ENCODE peak calls at places on chromosomes 16 and 17, in nine cellular contexts. E, H, X, P, B, K, D, S and L are unnamed samples.

GRCh38 chr17:76444518-76445311 is 8.2 kb downstream of the UBE2O start:
- DNase-seq in E (peak), H (peak), X (no peak), P (no peak), B (no peak), K (no peak), D (peak), S (no peak), L (no peak)

GRCh38 chr17:28182559-28182958 is 136.4 kb upstream of the TMEM97 start:
- DNase-seq in E (no peak), H (no peak), X (no peak), P (no peak), B (no peak), K (no peak), D (no peak), S (no peak), L (no peak)

GRCh38 chr17:30997842-30998241 is 27.0 kb downstream of the RNF135 start:
- DNase-seq in E (no peak), H (no peak), X (no peak), P (no peak), B (no peak), K (no peak), D (no peak), S (no peak), L (no peak)

GRCh38 chr17:19017401-19017800 is 12.8 kb upstream of the FAM83G start:
- DNase-seq in E (no peak), H (no peak), X (no peak), P (no peak), B (no peak), K (no peak), D (no peak), S (peak), L (no peak)

GRCh38 chr17:66371561-66371960 is 69.1 kb downstream of the PRKCA start:
- DNase-seq in E (no peak), H (no peak), X (no peak), P (no peak), B (no peak), K (no peak), D (no peak), S (no peak), L (no peak)

GRCh38 chr17:32519769-32520701 is 33.2 kb downstream of the CDK5R1 start:
- DNase-seq in E (peak), H (peak), X (peak), P (no peak), B (peak), K (peak), D (peak), S (no peak), L (no peak)

GRCh38 chr17:21376835-21377690 is 906 bp downstream of the KCNJ12 start:
- DNase-seq in E (peak), H (peak), X (no peak), P (no peak), B (no peak), K (no peak), D (no peak), S (peak), L (no peak)

GRCh38 chr16:85641776-85642176 is 28.7 kb downstream of the GSE1 start:
- DNase-seq in E (peak), H (no peak), X (no peak), P (no peak), B (no peak), K (peak), D (no peak), S (peak), L (no peak)

GRCh38 chr17:50149425-50150353 is 788 bp downstream of the PPP1R9B start:
- DNase-seq in E (peak), H (peak), X (peak), P (no peak), B (no peak), K (peak), D (no peak), S (peak), L (peak)

GRCh38 chr17:80970044-80970761 is 21.4 kb upstream of the CHMP6 start:
- DNase-seq in E (peak), H (peak), X (no peak), P (no peak), B (peak), K (no peak), D (no peak), S (peak), L (no peak)

GRCh38 chr17:66347661-66348604 is 45.5 kb downstream of the PRKCA start:
- DNase-seq in E (peak), H (no peak), X (no peak), P (no peak), B (no peak), K (peak), D (no peak), S (no peak), L (no peak)

GRCh38 chr17:79677646-79678045 is 53.1 kb upstream of the ENPP7 start:
- DNase-seq in E (no peak), H (no peak), X (no peak), P (no peak), B (no peak), K (no peak), D (no peak), S (no peak), L (no peak)

GRCh38 chr17:43914451-43914850 is 7.1 kb upstream of the MPP2 start:
- DNase-seq in E (no peak), H (no peak), X (no peak), P (no peak), B (no peak), K (no peak), D (no peak), S (no peak), L (no peak)

GRCh38 chr16:77273-77806 is 685 bp upstream of the MPG start:
- DNase-seq in E (peak), H (peak), X (peak), P (no peak), B (peak), K (no peak), D (no peak), S (peak), L (no peak)

GRCh38 chr17:36611345-36612072 is 10.1 kb downstream of the MRM1 start:
- DNase-seq in E (no peak), H (no peak), X (no peak), P (peak), B (no peak), K (no peak), D (no peak), S (no peak), L (no peak)

GRCh38 chr17:61500287-61500686 is 48.1 kb downstream of the TBX4 start:
- DNase-seq in E (no peak), H (no peak), X (no peak), P (no peak), B (no peak), K (no peak), D (no peak), S (no peak), L (no peak)

GRCh38 chr17:39167492-39167891 is 1.5 kb upstream of the ARL5C start:
- DNase-seq in E (no peak), H (no peak), X (no peak), P (no peak), B (no peak), K (peak), D (no peak), S (no peak), L (no peak)